ENCODE peak calls at places on chromosome 4, in four cellular contexts. One of them, this sample, is unnamed.

GRCh38 chr4:41877020-41877796 is 58.0 kb upstream of the TMEM33 start:
- DNase-seq in WERI-Rb-1: no peak
- DNase-seq in cardiac fibroblast: no peak
- DNase-seq in GM12865: no peak
- DNase-seq in this sample: no peak

GRCh38 chr4:88744609-88745008 is 47.0 kb upstream of the NAP1L5 start:
- DNase-seq in WERI-Rb-1: no peak
- DNase-seq in cardiac fibroblast: no peak
- DNase-seq in GM12865: no peak
- DNase-seq in this sample: no peak

GRCh38 chr4:123284166-123284565 is 112.4 kb upstream of the SPRY1 start:
- DNase-seq in WERI-Rb-1: no peak
- DNase-seq in cardiac fibroblast: peak
- DNase-seq in GM12865: no peak
- DNase-seq in this sample: no peak

GRCh38 chr4:2266181-2266580 is 4.3 kb upstream of the MXD4 start:
- DNase-seq in WERI-Rb-1: no peak
- DNase-seq in cardiac fibroblast: peak
- DNase-seq in GM12865: no peak
- DNase-seq in this sample: no peak

GRCh38 chr4:21544410-21544809 is 404.2 kb downstream of the KCNIP4 start:
- DNase-seq in WERI-Rb-1: no peak
- DNase-seq in cardiac fibroblast: peak
- DNase-seq in GM12865: no peak
- DNase-seq in this sample: no peak

GRCh38 chr4:72418458-72418857 is 150.6 kb downstream of the ADAMTS3 start:
- DNase-seq in WERI-Rb-1: no peak
- DNase-seq in cardiac fibroblast: peak
- DNase-seq in GM12865: no peak
- DNase-seq in this sample: no peak

GRCh38 chr4:161762796-161763195 is 401.0 kb downstream of the FSTL5 start:
- DNase-seq in WERI-Rb-1: no peak
- DNase-seq in cardiac fibroblast: peak
- DNase-seq in GM12865: no peak
- DNase-seq in this sample: no peak

GRCh38 chr4:67545996-67546356 is 673 bp upstream of the CENPC start:
- DNase-seq in WERI-Rb-1: no peak
- DNase-seq in cardiac fibroblast: no peak
- DNase-seq in GM12865: peak
- DNase-seq in this sample: no peak

GRCh38 chr4:177696438-177696966 is 254.3 kb upstream of the AGA start:
- DNase-seq in WERI-Rb-1: no peak
- DNase-seq in cardiac fibroblast: no peak
- DNase-seq in GM12865: no peak
- DNase-seq in this sample: no peak

GRCh38 chr4:128061566-128062536 is 739 bp downstream of the LARP1B start:
- DNase-seq in WERI-Rb-1: peak
- DNase-seq in cardiac fibroblast: peak
- DNase-seq in GM12865: peak
- DNase-seq in this sample: peak

GRCh38 chr4:186553717-186554116 is 1.6 kb downstream of the MTNR1A start:
- DNase-seq in WERI-Rb-1: no peak
- DNase-seq in cardiac fibroblast: no peak
- DNase-seq in GM12865: no peak
- DNase-seq in this sample: no peak

GRCh38 chr4:186551849-186552248 is 3.5 kb downstream of the MTNR1A start:
- DNase-seq in WERI-Rb-1: no peak
- DNase-seq in cardiac fibroblast: no peak
- DNase-seq in GM12865: no peak
- DNase-seq in this sample: no peak

GRCh38 chr4:186557061-186557460 is 1.7 kb upstream of the MTNR1A start:
- DNase-seq in WERI-Rb-1: no peak
- DNase-seq in cardiac fibroblast: no peak
- DNase-seq in GM12865: no peak
- DNase-seq in this sample: no peak

GRCh38 chr4:186554890-186555827 is at the start of gene MTNR1A:
- DNase-seq in WERI-Rb-1: no peak
- DNase-seq in cardiac fibroblast: no peak
- DNase-seq in GM12865: no peak
- DNase-seq in this sample: no peak

GRCh38 chr4:186554485-186554884 is 882 bp downstream of the MTNR1A start:
- DNase-seq in WERI-Rb-1: no peak
- DNase-seq in cardiac fibroblast: peak
- DNase-seq in GM12865: no peak
- DNase-seq in this sample: no peak
- TF ChIP-seq CTCF in WERI-Rb-1: no peak
- TF ChIP-seq CTCF in cardiac fibroblast: peak
- TF ChIP-seq CTCF in GM12865: no peak
- TF ChIP-seq CTCF in this sample: no peak

DNA sequence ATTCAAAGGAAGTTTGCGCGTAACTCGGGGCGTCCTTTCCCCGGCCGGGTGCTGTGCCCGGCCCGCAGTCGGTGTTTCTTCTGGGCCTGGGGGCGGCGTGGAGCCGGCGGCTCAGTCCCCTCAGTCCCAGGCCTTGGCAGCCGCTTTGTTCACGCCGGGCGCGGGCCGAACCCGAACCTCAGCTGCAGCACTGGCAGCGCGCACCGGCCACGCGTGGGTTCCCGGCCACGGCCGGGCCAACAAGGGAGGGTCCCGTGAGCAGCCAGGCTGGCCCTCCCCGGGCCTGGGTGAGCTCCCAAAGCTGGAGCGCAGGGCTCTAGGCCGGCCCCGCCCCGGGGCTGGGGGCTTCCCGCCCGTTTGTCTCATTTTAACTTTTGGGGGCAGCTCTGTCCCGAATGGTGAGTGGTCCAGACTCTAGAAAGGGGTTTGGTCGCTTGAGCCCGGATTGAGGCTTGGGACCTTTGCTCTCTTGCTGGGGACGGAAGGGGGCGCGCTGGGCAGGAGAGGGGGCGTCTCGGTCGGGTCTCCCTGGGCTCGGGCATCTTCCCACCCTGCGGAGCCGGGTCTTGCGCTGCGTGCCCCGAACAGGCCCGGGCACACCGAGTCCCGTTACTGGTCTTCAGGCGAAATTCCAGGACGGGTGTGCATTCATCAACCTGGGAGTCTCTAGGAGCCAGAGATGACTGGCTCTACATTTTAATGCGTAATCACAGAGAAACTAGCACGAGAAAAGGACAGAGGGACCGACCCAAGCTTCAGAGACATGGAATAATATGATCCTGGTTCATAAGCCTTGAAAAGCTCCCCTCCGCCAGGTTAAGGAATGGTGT is 177.1 kb downstream of the CBR4 start:
- DNase-seq in WERI-Rb-1: peak
- DNase-seq in cardiac fibroblast: peak
- DNase-seq in GM12865: no peak
- DNase-seq in this sample: no peak
- TF ChIP-seq CTCF in WERI-Rb-1: peak
- TF ChIP-seq CTCF in cardiac fibroblast: peak
- TF ChIP-seq CTCF in GM12865: no peak
- TF ChIP-seq CTCF in this sample: no peak

DNA sequence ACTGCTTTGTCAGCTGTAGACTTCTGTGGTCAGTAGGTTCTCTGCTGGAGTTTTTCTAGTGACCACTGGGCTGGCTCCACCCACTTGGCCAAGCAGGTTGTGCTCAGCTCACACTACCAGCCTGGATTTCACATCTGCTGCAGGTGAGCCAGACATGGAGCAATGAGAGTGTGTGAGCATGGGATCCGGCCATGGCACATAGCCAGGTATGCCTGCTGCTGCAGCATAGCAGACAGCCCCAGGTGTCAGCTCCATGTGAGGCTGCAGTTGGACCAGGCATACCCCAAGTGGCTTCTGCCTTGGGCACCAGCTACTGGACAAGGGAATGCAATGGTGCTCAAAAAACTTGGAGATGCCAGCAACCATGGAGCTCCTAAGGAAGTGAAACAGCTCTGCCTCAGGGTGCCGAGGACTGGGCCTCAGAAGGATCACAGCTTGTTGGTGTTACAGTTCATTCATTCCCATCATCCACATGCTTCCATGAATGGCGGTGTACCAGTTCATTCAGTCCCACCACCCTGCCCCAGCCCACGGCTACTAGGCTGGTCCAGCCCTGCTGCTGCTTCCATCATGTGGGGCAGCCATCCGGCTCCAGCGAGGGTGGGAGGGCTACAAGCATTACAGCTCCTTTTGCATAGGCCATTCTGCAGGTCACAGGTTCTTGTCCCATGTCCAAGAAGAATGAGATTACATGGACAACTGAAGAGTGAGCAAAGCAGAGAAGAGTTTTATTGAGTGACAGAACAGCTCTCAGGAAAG is 389.1 kb upstream of the PCDH7 start:
- DNase-seq in WERI-Rb-1: no peak
- DNase-seq in cardiac fibroblast: no peak
- DNase-seq in GM12865: no peak
- DNase-seq in this sample: no peak
- TF ChIP-seq CTCF in WERI-Rb-1: no peak
- TF ChIP-seq CTCF in cardiac fibroblast: no peak
- TF ChIP-seq CTCF in GM12865: no peak
- TF ChIP-seq CTCF in this sample: no peak

GRCh38 chr4:7770675-7771050 is 169.0 kb downstream of the AFAP1 start:
- DNase-seq in WERI-Rb-1: no peak
- DNase-seq in cardiac fibroblast: no peak
- DNase-seq in GM12865: no peak
- DNase-seq in this sample: no peak

GRCh38 chr4:7768736-7769135 is 170.9 kb downstream of the AFAP1 start:
- DNase-seq in WERI-Rb-1: no peak
- DNase-seq in cardiac fibroblast: no peak
- DNase-seq in GM12865: no peak
- DNase-seq in this sample: no peak

GRCh38 chr4:7771056-7771455 is 168.6 kb downstream of the AFAP1 start:
- DNase-seq in WERI-Rb-1: no peak
- DNase-seq in cardiac fibroblast: no peak
- DNase-seq in GM12865: peak
- DNase-seq in this sample: peak

GRCh38 chr4:7769308-7769841 is 170.3 kb downstream of the AFAP1 start:
- DNase-seq in WERI-Rb-1: no peak
- DNase-seq in cardiac fibroblast: no peak
- DNase-seq in GM12865: no peak
- DNase-seq in this sample: no peak

DNA sequence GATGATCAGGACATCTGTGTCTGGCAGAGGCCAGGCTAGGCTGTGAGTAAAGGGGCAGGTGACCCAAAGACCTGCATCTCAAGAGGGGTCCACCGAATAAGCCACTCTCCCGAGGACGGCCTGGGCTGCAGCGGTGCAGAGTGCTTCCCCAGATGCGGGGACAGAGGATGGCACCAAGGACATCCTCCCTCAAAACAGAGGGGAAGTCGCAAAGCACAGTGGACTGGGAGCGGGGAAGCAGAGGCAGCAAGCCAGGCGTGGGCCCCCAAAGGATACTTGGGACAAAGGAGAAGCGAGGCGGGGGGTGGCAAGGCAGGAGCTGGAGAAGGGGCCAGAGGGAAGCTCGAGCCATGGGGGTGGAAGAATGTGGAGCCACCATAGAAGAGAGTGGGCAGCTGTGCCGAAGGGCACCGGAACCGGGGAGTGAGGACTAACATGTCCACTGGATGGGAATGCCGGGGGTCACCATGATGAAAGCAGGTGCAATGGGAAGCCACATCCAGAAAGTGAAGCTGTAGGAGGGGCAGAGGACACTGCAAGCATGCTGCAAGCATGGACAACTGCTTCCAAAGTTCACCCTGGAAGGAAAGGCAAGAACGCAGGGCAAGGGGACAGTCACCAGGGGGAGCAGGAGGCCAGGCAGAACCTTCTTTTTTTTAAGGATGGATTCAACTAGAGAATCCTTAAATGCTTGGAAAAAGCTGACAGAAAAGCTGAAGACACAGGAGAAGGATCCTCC is 169.6 kb downstream of the AFAP1 start:
- DNase-seq in WERI-Rb-1: no peak
- DNase-seq in cardiac fibroblast: peak
- DNase-seq in GM12865: peak
- DNase-seq in this sample: peak
- TF ChIP-seq CTCF in WERI-Rb-1: peak
- TF ChIP-seq CTCF in cardiac fibroblast: peak
- TF ChIP-seq CTCF in GM12865: peak
- TF ChIP-seq CTCF in this sample: peak

DNA sequence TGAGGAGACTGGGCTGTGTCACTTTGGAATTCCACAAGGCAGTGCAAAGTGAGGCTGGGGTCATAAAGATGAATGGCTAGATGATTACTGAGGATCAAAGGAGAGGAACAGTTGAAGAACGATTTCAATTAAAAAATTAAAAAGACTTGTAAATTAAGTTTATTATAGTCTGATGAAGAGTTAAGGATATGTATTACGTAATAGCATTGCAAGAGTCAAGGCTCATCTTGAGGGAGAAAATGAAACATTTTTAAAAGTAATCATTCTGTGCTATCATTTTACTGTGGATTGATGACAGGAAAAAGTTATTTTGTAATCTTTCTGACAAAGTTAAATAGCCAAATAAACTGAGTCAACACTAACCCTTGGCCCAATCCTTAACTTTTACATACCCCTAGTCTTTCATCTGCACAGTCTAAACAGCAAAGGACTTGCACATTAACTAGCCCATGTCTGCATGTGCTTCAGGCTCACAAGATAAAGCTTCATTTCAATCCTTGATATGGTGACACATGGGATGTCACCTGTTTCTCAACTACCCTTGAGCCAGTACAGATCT is 465.5 kb upstream of the CTSO start:
- DNase-seq in WERI-Rb-1: no peak
- DNase-seq in cardiac fibroblast: peak
- DNase-seq in GM12865: no peak
- DNase-seq in this sample: no peak
- TF ChIP-seq CTCF in WERI-Rb-1: no peak
- TF ChIP-seq CTCF in cardiac fibroblast: no peak
- TF ChIP-seq CTCF in GM12865: no peak
- TF ChIP-seq CTCF in this sample: no peak